ENCODE peak calls at places on chromosomes 5 and 9, in seven cellular contexts. One of them, this sample, is unnamed.

GRCh38 chr5:78359831-78360673 is at the start of gene SCAMP1:
- DNase-seq in AG04450: peak; percentile 81
- DNase-seq in thyroid gland: peak; percentile 92
- DNase-seq in body of pancreas: peak; percentile 93
- DNase-seq in A549: peak; percentile 92
- DNase-seq in heart right ventricle: peak; percentile 95
- DNase-seq in spleen: peak; percentile 99
- DNase-seq in this sample: peak; percentile 81

GRCh38 chr5:133147815-133148634 is 96.2 kb downstream of the HSPA4 start:
- DNase-seq in AG04450: no peak
- DNase-seq in body of pancreas: no peak
- DNase-seq in A549: no peak
- DNase-seq in heart right ventricle: no peak
- DNase-seq in spleen: no peak
- DNase-seq in thyroid gland: no peak
- DNase-seq in this sample: no peak

GRCh38 chr5:133222040-133222439 is 170.2 kb downstream of the HSPA4 start:
- DNase-seq in body of pancreas: no peak
- DNase-seq in thyroid gland: no peak
- DNase-seq in A549: no peak
- DNase-seq in heart right ventricle: no peak
- DNase-seq in AG04450: no peak
- DNase-seq in spleen: no peak
- DNase-seq in this sample: no peak

GRCh38 chr5:172528440-172528839 is 74.1 kb upstream of the SH3PXD2B start:
- DNase-seq in thyroid gland: no peak
- DNase-seq in body of pancreas: no peak
- DNase-seq in heart right ventricle: no peak
- DNase-seq in AG04450: no peak
- DNase-seq in A549: peak; percentile 28
- DNase-seq in spleen: no peak
- DNase-seq in this sample: no peak

GRCh38 chr5:140408750-140409241 is 7.2 kb downstream of the ANKHD1 start:
- DNase-seq in thyroid gland: peak; percentile 30
- DNase-seq in A549: no peak
- DNase-seq in heart right ventricle: no peak
- DNase-seq in spleen: no peak
- DNase-seq in AG04450: no peak
- DNase-seq in body of pancreas: no peak
- DNase-seq in this sample: no peak

GRCh38 chr9:100104314-100104713 is 5.3 kb downstream of the INVS start:
- DNase-seq in thyroid gland: no peak
- DNase-seq in heart right ventricle: no peak
- DNase-seq in spleen: no peak
- DNase-seq in AG04450: peak; percentile 11
- DNase-seq in A549: no peak
- DNase-seq in body of pancreas: no peak
- DNase-seq in this sample: no peak

GRCh38 chr5:150624334-150625163 is 15.9 kb upstream of the SYNPO start:
- DNase-seq in spleen: no peak
- DNase-seq in A549: peak; percentile 70
- DNase-seq in AG04450: no peak
- DNase-seq in heart right ventricle: peak; percentile 60
- DNase-seq in thyroid gland: no peak
- DNase-seq in body of pancreas: no peak
- DNase-seq in this sample: no peak

GRCh38 chr5:103587185-103587748 is 24.7 kb upstream of the NUDT12 start:
- DNase-seq in thyroid gland: no peak
- DNase-seq in spleen: no peak
- DNase-seq in A549: no peak
- DNase-seq in body of pancreas: no peak
- DNase-seq in heart right ventricle: no peak
- DNase-seq in AG04450: no peak
- DNase-seq in this sample: no peak

GRCh38 chr5:42720242-42720641 is 36.4 kb upstream of the CCDC152 start:
- DNase-seq in thyroid gland: no peak
- DNase-seq in A549: no peak
- DNase-seq in AG04450: no peak
- DNase-seq in heart right ventricle: no peak
- DNase-seq in spleen: no peak
- DNase-seq in body of pancreas: no peak
- DNase-seq in this sample: no peak

GRCh38 chr5:157740211-157740610 is 3.3 kb upstream of the LSM11 start:
- DNase-seq in body of pancreas: no peak
- DNase-seq in thyroid gland: no peak
- DNase-seq in AG04450: no peak
- DNase-seq in heart right ventricle: no peak
- DNase-seq in spleen: no peak
- DNase-seq in A549: peak; percentile 69
- DNase-seq in this sample: no peak

GRCh38 chr5:171899792-171900191 is 106.6 kb downstream of the FBXW11 start:
- DNase-seq in AG04450: no peak
- DNase-seq in spleen: no peak
- DNase-seq in A549: no peak
- DNase-seq in thyroid gland: no peak
- DNase-seq in body of pancreas: no peak
- DNase-seq in heart right ventricle: no peak
- DNase-seq in this sample: no peak

GRCh38 chr5:139961435-139962157 is 81.5 kb downstream of the NRG2 start:
- DNase-seq in spleen: no peak
- DNase-seq in AG04450: no peak
- DNase-seq in thyroid gland: no peak
- DNase-seq in heart right ventricle: no peak
- DNase-seq in body of pancreas: no peak
- DNase-seq in A549: no peak
- DNase-seq in this sample: peak; percentile 52

GRCh38 chr5:141094481-141095262 is at the start of gene PCDHB2:
- DNase-seq in spleen: no peak
- DNase-seq in thyroid gland: peak; percentile 19
- DNase-seq in heart right ventricle: no peak
- DNase-seq in A549: peak; percentile 35
- DNase-seq in body of pancreas: no peak
- DNase-seq in AG04450: no peak
- DNase-seq in this sample: no peak

GRCh38 chr5:103119067-103119764 is 722 bp downstream of the GIN1 start:
- DNase-seq in body of pancreas: no peak
- DNase-seq in A549: no peak
- DNase-seq in spleen: no peak
- DNase-seq in heart right ventricle: no peak
- DNase-seq in thyroid gland: no peak
- DNase-seq in AG04450: no peak
- DNase-seq in this sample: no peak

GRCh38 chr9:121876658-121877271 is 216.3 kb downstream of the TTLL11 start:
- DNase-seq in thyroid gland: peak; percentile 20
- DNase-seq in AG04450: peak; percentile 52
- DNase-seq in heart right ventricle: peak; percentile 35
- DNase-seq in body of pancreas: no peak
- DNase-seq in A549: no peak
- DNase-seq in spleen: no peak
- DNase-seq in this sample: no peak

GRCh38 chr5:57037355-57037754 is 85.4 kb upstream of the MIER3 start:
- DNase-seq in body of pancreas: no peak
- DNase-seq in A549: peak; percentile 26
- DNase-seq in heart right ventricle: no peak
- DNase-seq in AG04450: no peak
- DNase-seq in spleen: no peak
- DNase-seq in thyroid gland: no peak
- DNase-seq in this sample: no peak

GRCh38 chr9:21806644-21807043 is 4.2 kb downstream of the MTAP start:
- DNase-seq in heart right ventricle: peak; percentile 18
- DNase-seq in body of pancreas: no peak
- DNase-seq in spleen: no peak
- DNase-seq in AG04450: no peak
- DNase-seq in A549: no peak
- DNase-seq in thyroid gland: no peak
- DNase-seq in this sample: no peak

GRCh38 chr9:137317021-137317978 is 15.2 kb upstream of the NRARP start:
- DNase-seq in AG04450: no peak
- DNase-seq in thyroid gland: no peak
- DNase-seq in spleen: peak; percentile 76
- DNase-seq in A549: no peak
- DNase-seq in body of pancreas: no peak
- DNase-seq in heart right ventricle: peak; percentile 10
- DNase-seq in this sample: no peak

GRCh38 chr5:146680846-146681585 is 165.0 kb upstream of the GPR151 start:
- DNase-seq in spleen: no peak
- DNase-seq in body of pancreas: no peak
- DNase-seq in thyroid gland: no peak
- DNase-seq in AG04450: no peak
- DNase-seq in A549: no peak
- DNase-seq in heart right ventricle: no peak
- DNase-seq in this sample: no peak

GRCh38 chr5:167944121-167944858 is 347.2 kb upstream of the WWC1 start:
- DNase-seq in A549: no peak
- DNase-seq in AG04450: no peak
- DNase-seq in heart right ventricle: no peak
- DNase-seq in body of pancreas: no peak
- DNase-seq in thyroid gland: no peak
- DNase-seq in spleen: no peak
- DNase-seq in this sample: no peak

GRCh38 chr5:156515799-156516198 is 188.8 kb downstream of the SGCD start:
- DNase-seq in A549: no peak
- DNase-seq in spleen: no peak
- DNase-seq in thyroid gland: no peak
- DNase-seq in AG04450: no peak
- DNase-seq in heart right ventricle: no peak
- DNase-seq in body of pancreas: no peak
- DNase-seq in this sample: no peak

DNA sequence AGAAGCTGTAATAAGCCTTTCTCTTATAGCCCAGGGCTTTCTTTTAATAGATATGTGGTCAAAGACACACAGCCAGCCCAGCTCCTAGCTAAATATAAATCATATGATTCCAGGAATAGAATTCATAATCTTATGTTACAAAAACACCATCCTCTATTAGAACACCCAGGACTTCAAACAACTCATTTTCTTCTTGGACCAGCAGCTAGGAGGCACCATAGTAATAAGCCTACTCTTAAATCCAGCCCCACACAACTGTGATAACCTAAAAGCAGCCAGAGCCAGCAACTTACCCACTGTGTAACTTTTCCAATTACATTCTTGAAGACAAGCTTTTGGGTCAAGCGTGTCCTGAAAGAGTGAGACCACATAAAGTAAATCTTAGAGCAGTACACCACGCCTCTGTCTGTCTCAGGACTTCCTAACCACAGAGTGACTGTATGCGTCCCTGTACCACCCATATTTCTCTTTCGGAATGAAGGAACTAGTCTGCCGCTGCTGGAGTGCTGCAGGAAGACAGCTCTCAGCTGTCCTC is 223.8 kb downstream of the TLE1 start:
- DNase-seq in body of pancreas: no peak
- DNase-seq in AG04450: no peak
- DNase-seq in A549: no peak
- DNase-seq in spleen: no peak
- DNase-seq in heart right ventricle: no peak
- DNase-seq in thyroid gland: no peak
- DNase-seq in this sample: no peak
- TF ChIP-seq CTCF in body of pancreas: no peak
- TF ChIP-seq CTCF in AG04450: peak; percentile 37
- TF ChIP-seq CTCF in A549: no peak
- TF ChIP-seq CTCF in spleen: no peak
- TF ChIP-seq CTCF in heart right ventricle: peak; percentile 15
- TF ChIP-seq CTCF in thyroid gland: no peak
- TF ChIP-seq CTCF in this sample: no peak

GRCh38 chr9:105978822-105979221 is 284.5 kb downstream of the TMEM38B start:
- DNase-seq in thyroid gland: no peak
- DNase-seq in AG04450: no peak
- DNase-seq in heart right ventricle: no peak
- DNase-seq in body of pancreas: no peak
- DNase-seq in A549: no peak
- DNase-seq in spleen: no peak
- DNase-seq in this sample: no peak
- H3K9me3 ChIP-seq in thyroid gland: no peaks in the 10 kb centered on the region
- H3K9me3 ChIP-seq in AG04450: no peaks in the 10 kb centered on the region
- H3K9me3 ChIP-seq in heart right ventricle: no peaks in the 10 kb centered on the region
- H3K9me3 ChIP-seq in body of pancreas: no peaks in the 10 kb centered on the region
- H3K9me3 ChIP-seq in A549: no peaks in the 10 kb centered on the region
- H3K9me3 ChIP-seq in spleen: no peaks in the 10 kb centered on the region
- H3K9me3 ChIP-seq in this sample: no peaks in the 10 kb centered on the region

DNA sequence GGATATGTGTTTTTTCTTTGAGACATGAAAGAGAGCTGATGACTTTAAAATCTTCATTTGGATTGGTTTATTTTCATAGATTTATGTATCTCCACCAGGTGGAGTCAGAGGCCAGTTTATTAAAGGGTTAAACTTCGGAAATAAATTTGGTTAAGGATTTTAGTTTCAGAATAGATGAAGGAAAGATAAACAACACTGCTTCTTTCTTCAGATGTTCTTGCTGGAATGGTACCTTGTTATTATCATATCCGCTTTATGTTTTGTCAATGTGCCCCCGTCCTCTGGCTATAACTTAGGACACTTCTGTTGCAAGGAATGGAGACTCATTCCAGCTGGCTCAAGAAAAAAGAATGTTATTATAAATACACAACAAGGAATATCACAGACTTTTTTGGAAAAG is 81.2 kb downstream of the ALDH1A1 start:
- DNase-seq in heart right ventricle: no peak
- DNase-seq in spleen: no peak
- DNase-seq in AG04450: no peak
- DNase-seq in thyroid gland: no peak
- DNase-seq in body of pancreas: no peak
- DNase-seq in A549: no peak
- DNase-seq in this sample: no peak
- TF ChIP-seq CTCF in heart right ventricle: peak; percentile 38
- TF ChIP-seq CTCF in spleen: peak; percentile 3
- TF ChIP-seq CTCF in AG04450: peak; percentile 38
- TF ChIP-seq CTCF in thyroid gland: no peak
- TF ChIP-seq CTCF in body of pancreas: peak; percentile 21
- TF ChIP-seq CTCF in A549: peak; percentile 88
- TF ChIP-seq CTCF in this sample: peak; percentile 73

GRCh38 chr9:119026120-119026519 is 343.1 kb downstream of the BRINP1 start:
- DNase-seq in A549: no peak
- DNase-seq in body of pancreas: no peak
- DNase-seq in thyroid gland: peak; percentile 66
- DNase-seq in heart right ventricle: peak; percentile 32
- DNase-seq in spleen: no peak
- DNase-seq in AG04450: no peak
- DNase-seq in this sample: no peak
- H3K9me3 ChIP-seq in A549: no peaks in the 10 kb centered on the region
- H3K9me3 ChIP-seq in body of pancreas: no peaks in the 10 kb centered on the region
- H3K9me3 ChIP-seq in thyroid gland: no peaks in the 10 kb centered on the region
- H3K9me3 ChIP-seq in heart right ventricle: no peaks in the 10 kb centered on the region
- H3K9me3 ChIP-seq in spleen: no peaks in the 10 kb centered on the region
- H3K9me3 ChIP-seq in AG04450: peaks cover 7% of the 10 kb centered on the region
- H3K9me3 ChIP-seq in this sample: no peaks in the 10 kb centered on the region